ENCODE peak calls at places on chromosomes 3 and 15, in five cellular contexts. X, J, M, R and G are unnamed samples.

GRCh38 chr15:25173241-25174028 is 218.6 kb downstream of the SNRPN start:
- DNase-seq in X (no peak), J (no peak), M (no peak), R (no peak), G (no peak)

GRCh38 chr3:132029182-132029902 is 5.5 kb downstream of the CPNE4 start:
- DNase-seq in X (peak), J (peak), M (peak), R (peak), G (peak)

GRCh38 chr15:34161329-34161953 is 48.5 kb downstream of the KATNBL1 start:
- DNase-seq in X (no peak), J (no peak), M (peak), R (no peak), G (no peak)

GRCh38 chr3:15217841-15218267 is 11.8 kb downstream of the CAPN7 start:
- DNase-seq in X (no peak), J (no peak), M (no peak), R (no peak), G (no peak)

GRCh38 chr3:111541911-111542483 is at the start of gene CD96:
- DNase-seq in X (no peak), J (no peak), M (no peak), R (no peak), G (no peak)

GRCh38 chr3:12773724-12774105 is 14.7 kb upstream of the TMEM40 start:
- DNase-seq in X (no peak), J (no peak), M (no peak), R (no peak), G (no peak)

GRCh38 chr3:13501056-13501455 is 20.9 kb downstream of the HDAC11 start:
- DNase-seq in X (no peak), J (no peak), M (no peak), R (no peak), G (no peak)

GRCh38 chr15:80565988-80566387 is 129.1 kb upstream of the ABHD17C start:
- DNase-seq in X (no peak), J (no peak), M (no peak), R (no peak), G (no peak)

GRCh38 chr15:48992545-48992944 is 28.8 kb upstream of the SHC4 start:
- DNase-seq in X (no peak), J (no peak), M (no peak), R (no peak), G (no peak)

GRCh38 chr3:170752571-170753155 is 117.3 kb downstream of the RPL22L1 start:
- DNase-seq in X (no peak), J (no peak), M (no peak), R (peak), G (peak)

GRCh38 chr15:96072821-96073220 is 257.7 kb upstream of the NR2F2 start:
- DNase-seq in X (no peak), J (no peak), M (no peak), R (no peak), G (peak)

GRCh38 chr15:89139613-89140499 is 51.6 kb downstream of the ABHD2 start:
- DNase-seq in X (peak), J (no peak), M (no peak), R (peak), G (no peak)

GRCh38 chr15:73051811-73052678 is at the start of gene NEO1:
- DNase-seq in X (peak), J (peak), M (peak), R (peak), G (peak)

GRCh38 chr15:70251246-70251990 is 153.7 kb upstream of the TLE3 start:
- DNase-seq in X (no peak), J (no peak), M (no peak), R (no peak), G (no peak)

GRCh38 chr3:128378631-128379347 is 87.9 kb downstream of the DNAJB8 start:
- DNase-seq in X (no peak), J (no peak), M (no peak), R (no peak), G (no peak)

GRCh38 chr3:102671005-102671404 is 236.2 kb downstream of the ZPLD1 start:
- DNase-seq in X (peak), J (no peak), M (no peak), R (no peak), G (no peak)

GRCh38 chr15:70323111-70323851 is 225.6 kb upstream of the TLE3 start:
- DNase-seq in X (no peak), J (no peak), M (no peak), R (peak), G (peak)

GRCh38 chr3:146350852-146351251 is 99.9 kb upstream of the PLSCR4 start:
- DNase-seq in X (no peak), J (no peak), M (no peak), R (no peak), G (no peak)

GRCh38 chr15:88255109-88255495 is 1.4 kb downstream of the NTRK3 start:
- DNase-seq in X (no peak), J (no peak), M (no peak), R (no peak), G (no peak)

GRCh38 chr3:15007681-15008141 is 57.4 kb downstream of the MRPS25 start:
- DNase-seq in X (no peak), J (no peak), M (no peak), R (no peak), G (no peak)

GRCh38 chr15:37289109-37289765 is 188.9 kb upstream of the MEIS2 start:
- DNase-seq in X (peak), J (no peak), M (peak), R (peak), G (peak)

GRCh38 chr3:124411729-124412128 is 318.5 kb upstream of the UMPS start:
- DNase-seq in X (no peak), J (no peak), M (no peak), R (no peak), G (no peak)

GRCh38 chr3:186082150-186082549 is 26.7 kb downstream of the ETV5 start:
- DNase-seq in X (no peak), J (no peak), M (no peak), R (no peak), G (no peak)

GRCh38 chr3:33869977-33870376 is 71.5 kb downstream of the PDCD6IP start:
- DNase-seq in X (no peak), J (no peak), M (no peak), R (no peak), G (no peak)

GRCh38 chr3:50912746-50913145 is 238.0 kb downstream of the DOCK3 start:
- DNase-seq in X (no peak), J (no peak), M (no peak), R (no peak), G (no peak)

GRCh38 chr15:90340345-90340744 is 11.7 kb upstream of the ZNF774 start:
- DNase-seq in X (peak), J (no peak), M (peak), R (no peak), G (peak)

GRCh38 chr15:71612066-71612715 is 198.2 kb upstream of the NR2E3 start:
- DNase-seq in X (no peak), J (no peak), M (no peak), R (no peak), G (no peak)

GRCh38 chr15:88301311-88301710 is 44.8 kb upstream of the NTRK3 start:
- DNase-seq in X (no peak), J (no peak), M (no peak), R (no peak), G (no peak)

GRCh38 chr3:76827647-76828273 is 212.1 kb upstream of the ROBO2 start:
- DNase-seq in X (no peak), J (no peak), M (no peak), R (no peak), G (no peak)

GRCh38 chr3:77668398-77668797 is 628.5 kb downstream of the ROBO2 start:
- DNase-seq in X (no peak), J (no peak), M (no peak), R (no peak), G (no peak)

GRCh38 chr15:101539492-101539891 is 50.0 kb upstream of the PCSK6 start:
- DNase-seq in X (no peak), J (no peak), M (no peak), R (no peak), G (no peak)

GRCh38 chr15:29115093-29115991 is 154.3 kb downstream of the NSMCE3 start:
- DNase-seq in X (no peak), J (no peak), M (no peak), R (peak), G (no peak)

GRCh38 chr15:69311319-69311721 is 12.6 kb downstream of the PAQR5 start:
- DNase-seq in X (no peak), J (no peak), M (no peak), R (no peak), G (peak)

GRCh38 chr3:72811551-72811950 is 36.7 kb downstream of the SHQ1 start:
- DNase-seq in X (no peak), J (no peak), M (no peak), R (no peak), G (peak)

GRCh38 chr3:16802382-16802781 is 82.4 kb upstream of the PLCL2 start:
- DNase-seq in X (no peak), J (no peak), M (no peak), R (no peak), G (peak)

GRCh38 chr15:43509002-43509922 is 8.1 kb upstream of the MAP1A start:
- DNase-seq in X (peak), J (no peak), M (no peak), R (peak), G (no peak)

GRCh38 chr15:81001180-81002003 is 669 bp downstream of the TLNRD1 start:
- DNase-seq in X (no peak), J (no peak), M (no peak), R (peak), G (peak)

GRCh38 chr3:37163262-37164020 is 10.9 kb downstream of the LRRFIP2 start:
- DNase-seq in X (no peak), J (no peak), M (no peak), R (peak), G (no peak)

GRCh38 chr3:83946045-83946444 is 1012.7 kb upstream of the CADM2 start:
- DNase-seq in X (no peak), J (no peak), M (no peak), R (no peak), G (no peak)

GRCh38 chr3:3594986-3595385 is 204.2 kb upstream of the LRRN1 start:
- DNase-seq in X (no peak), J (no peak), M (no peak), R (no peak), G (no peak)
- TF ChIP-seq JUND in X (no peak), J (no peak), M (no peak), R (no peak), G (no peak)

DNA sequence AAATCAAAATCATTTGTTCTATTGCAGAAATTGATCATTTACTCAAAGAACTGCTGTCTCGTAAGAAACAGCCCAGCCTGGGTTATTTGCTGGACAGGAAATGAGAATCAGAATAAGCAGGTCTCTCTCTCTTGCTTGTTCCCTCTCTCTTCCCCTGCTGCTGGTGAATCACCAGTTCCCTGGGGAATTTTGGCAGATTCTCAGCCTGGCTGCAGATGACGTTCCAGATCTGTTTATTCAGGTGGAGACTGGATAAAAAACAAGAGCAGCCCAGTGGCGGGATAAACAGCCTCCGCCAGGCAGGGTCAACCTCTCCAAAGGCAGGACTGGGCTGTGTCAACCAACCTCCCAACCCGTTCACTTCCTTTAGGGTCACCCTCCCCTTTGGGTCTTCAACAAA is 72.1 kb downstream of the LRIG1 start:
- DNase-seq in X (no peak), J (no peak), M (no peak), R (peak), G (peak)
- TF ChIP-seq JUND in X (no peak), J (no peak), M (no peak), R (peak), G (peak)

GRCh38 chr3:178060406-178060805 is 475.8 kb upstream of the KCNMB2 start:
- DNase-seq in X (no peak), J (no peak), M (no peak), R (no peak), G (no peak)
- TF ChIP-seq JUND in X (no peak), J (no peak), M (no peak), R (no peak), G (no peak)

GRCh38 chr15:94703591-94703990 is 472.2 kb downstream of the MCTP2 start:
- DNase-seq in X (no peak), J (no peak), M (no peak), R (no peak), G (no peak)
- TF ChIP-seq JUND in X (no peak), J (no peak), M (no peak), R (no peak), G (no peak)

GRCh38 chr15:62533687-62534086 is 368.6 kb upstream of the C2CD4B start:
- DNase-seq in X (no peak), J (no peak), M (no peak), R (no peak), G (no peak)
- TF ChIP-seq JUND in X (no peak), J (no peak), M (no peak), R (no peak), G (no peak)

DNA sequence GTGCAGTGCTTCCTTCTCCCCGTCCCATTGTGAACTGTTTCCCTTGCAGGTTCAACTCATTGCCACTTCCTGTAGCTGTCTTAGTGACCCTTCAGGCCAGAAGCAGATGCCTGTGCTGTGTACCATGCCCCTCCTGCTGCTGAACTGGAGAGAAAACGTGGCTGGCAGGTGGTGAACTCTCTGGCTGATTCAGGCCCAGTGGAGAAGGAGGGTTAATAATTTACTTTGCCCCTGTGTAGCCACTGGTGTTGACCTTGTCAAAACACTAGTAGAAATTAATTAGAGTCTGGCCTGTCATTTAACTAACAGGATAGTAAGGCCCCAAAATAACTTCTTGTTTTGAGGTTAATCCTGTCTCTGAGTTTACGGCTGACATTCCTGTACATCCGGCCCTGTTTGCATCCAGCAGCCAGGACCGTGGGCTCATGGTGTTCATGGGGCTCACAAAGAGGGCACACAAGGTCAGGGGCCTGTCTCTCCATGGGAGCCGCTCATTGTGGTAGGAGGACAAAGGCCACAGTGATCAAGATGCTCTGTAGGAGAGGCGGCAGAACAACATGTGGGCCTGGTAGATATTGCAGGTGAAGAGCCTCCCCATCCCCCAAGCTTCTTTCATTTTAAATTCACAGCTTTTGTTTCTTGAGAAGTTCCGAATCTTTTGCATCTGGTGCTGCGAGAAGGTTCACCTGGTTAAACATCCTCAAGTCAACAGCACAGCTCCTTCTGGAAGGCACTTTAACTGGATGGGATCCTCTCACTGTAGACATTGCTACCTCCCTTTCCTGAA is 101.6 kb downstream of the CGNL1 start:
- DNase-seq in X (peak), J (no peak), M (no peak), R (no peak), G (no peak)
- TF ChIP-seq JUND in X (peak), J (no peak), M (no peak), R (no peak), G (no peak)